ENCODE peak calls at places on chromosomes 5 and 9, in four cellular contexts. V, F, X and K are unnamed samples.

GRCh38 chr9:121997791-121998190 is 95.3 kb downstream of the TTLL11 start:
- DNase-seq in V (peak), F (peak), X (no peak), K (no peak)

GRCh38 chr9:98084396-98084795 is 27.9 kb downstream of the NANS start:
- DNase-seq in V (no peak), F (no peak), X (no peak), K (no peak)

GRCh38 chr5:126866837-126867236 is 89.9 kb downstream of the LMNB1 start:
- DNase-seq in V (no peak), F (no peak), X (no peak), K (no peak)

GRCh38 chr5:76813982-76814562 is 4.8 kb upstream of the F2RL1 start:
- DNase-seq in V (peak), F (peak), X (no peak), K (peak)

GRCh38 chr9:26893030-26893676 is 551 bp upstream of the CAAP1 start:
- DNase-seq in V (no peak), F (no peak), X (no peak), K (no peak)

GRCh38 chr5:168853972-168854371 is 274.8 kb upstream of the PANK3 start:
- DNase-seq in V (no peak), F (no peak), X (no peak), K (no peak)

GRCh38 chr9:137694962-137695875 is 76.4 kb downstream of the EHMT1 start:
- DNase-seq in V (no peak), F (no peak), X (peak), K (no peak)

GRCh38 chr9:106925392-106925791 is 62.4 kb downstream of the ZNF462 start:
- DNase-seq in V (no peak), F (no peak), X (no peak), K (no peak)

GRCh38 chr5:8864053-8864452 is 681.8 kb downstream of the SEMA5A start:
- DNase-seq in V (peak), F (peak), X (no peak), K (no peak)

GRCh38 chr9:100229561-100229960 is 123.2 kb downstream of the TEX10 start:
- DNase-seq in V (no peak), F (no peak), X (no peak), K (no peak)

GRCh38 chr9:4299006-4299795 is 667 bp downstream of the GLIS3 start:
- DNase-seq in V (peak), F (peak), X (peak), K (no peak)

GRCh38 chr9:87674565-87675299 is 51.2 kb upstream of the CTSL start:
- DNase-seq in V (peak), F (no peak), X (no peak), K (no peak)

GRCh38 chr5:32504923-32505596 is 60.5 kb upstream of the ZFR start:
- DNase-seq in V (peak), F (peak), X (peak), K (peak)

GRCh38 chr5:31270396-31270795 is 76.9 kb downstream of the CDH6 start:
- DNase-seq in V (peak), F (no peak), X (no peak), K (no peak)

GRCh38 chr9:132183134-132183533 is 21.3 kb downstream of the NTNG2 start:
- DNase-seq in V (no peak), F (no peak), X (no peak), K (no peak)

GRCh38 chr9:101443358-101443757 is 7.8 kb upstream of the ALDOB start:
- DNase-seq in V (no peak), F (no peak), X (peak), K (no peak)

GRCh38 chr5:14185336-14186131 is 42.4 kb downstream of the TRIO start:
- DNase-seq in V (peak), F (peak), X (peak), K (no peak)

GRCh38 chr9:137241490-137242328 is 622 bp downstream of the TUBB4B start:
- DNase-seq in V (peak), F (peak), X (peak), K (no peak)

GRCh38 chr5:159262472-159262858 is 625 bp upstream of the UBLCP1 start:
- DNase-seq in V (peak), F (peak), X (no peak), K (no peak)

GRCh38 chr9:129027685-129028191 is 393 bp downstream of the SH3GLB2 start:
- DNase-seq in V (no peak), F (peak), X (no peak), K (no peak)

GRCh38 chr5:90983148-90983547 is 400.0 kb downstream of the ARRDC3 start:
- DNase-seq in V (peak), F (peak), X (no peak), K (peak)

GRCh38 chr5:23012842-23013241 is 159.7 kb upstream of the CDH12 start:
- DNase-seq in V (no peak), F (no peak), X (no peak), K (no peak)

GRCh38 chr5:30804739-30805313 is 388.7 kb upstream of the CDH6 start:
- DNase-seq in V (peak), F (peak), X (no peak), K (peak)

GRCh38 chr5:31086839-31087415 is 106.6 kb upstream of the CDH6 start:
- DNase-seq in V (no peak), F (no peak), X (no peak), K (no peak)

GRCh38 chr9:87606921-87607521 is 109.4 kb downstream of the DAPK1 start:
- DNase-seq in V (peak), F (peak), X (no peak), K (no peak)

GRCh38 chr5:94057655-94058054 is 316.3 kb upstream of the POU5F2 start:
- DNase-seq in V (no peak), F (no peak), X (no peak), K (no peak)

GRCh38 chr5:83337453-83338035 is 134.0 kb upstream of the VCAN start:
- DNase-seq in V (peak), F (peak), X (no peak), K (no peak)

GRCh38 chr5:42668254-42668653 is 88.4 kb upstream of the CCDC152 start:
- DNase-seq in V (no peak), F (no peak), X (no peak), K (no peak)

GRCh38 chr9:5736563-5737346 is 96.2 kb downstream of the ERMP1 start:
- DNase-seq in V (no peak), F (no peak), X (no peak), K (no peak)

GRCh38 chr5:34517249-34517648 is 138.9 kb upstream of the RAI14 start:
- DNase-seq in V (peak), F (peak), X (no peak), K (no peak)

GRCh38 chr9:12859704-12860251 is 85.0 kb downstream of the LURAP1L start:
- DNase-seq in V (peak), F (peak), X (no peak), K (peak)

GRCh38 chr5:67974054-67974453 is 241.5 kb upstream of the PIK3R1 start:
- DNase-seq in V (no peak), F (no peak), X (no peak), K (no peak)

GRCh38 chr5:52922384-52922783 is 66.8 kb upstream of the ITGA2 start:
- DNase-seq in V (peak), F (peak), X (no peak), K (peak)

GRCh38 chr5:61332891-61333350 is 863 bp downstream of the ZSWIM6 start:
- DNase-seq in V (peak), F (peak), X (peak), K (no peak)

GRCh38 chr9:73685786-73686185 is 534.1 kb downstream of the ANXA1 start:
- DNase-seq in V (no peak), F (no peak), X (no peak), K (no peak)

GRCh38 chr5:157108961-157109360 is at the start of gene HAVCR2:
- DNase-seq in V (no peak), F (no peak), X (no peak), K (no peak)
- H3K4me3 ChIP-seq in V (no peak), F (no peak), X (peak), K (no peak)

GRCh38 chr9:135517407-135517822 is 3.8 kb upstream of the LCN1 start:
- DNase-seq in V (no peak), F (no peak), X (no peak), K (no peak)
- TF ChIP-seq CTCF in V (no peak), F (no peak), X (no peak), K (no peak)

GRCh38 chr5:36607114-36607561 is 732 bp downstream of the SLC1A3 start:
- DNase-seq in V (peak), F (peak), X (peak), K (no peak)
- H3K4me3 ChIP-seq in V (peak), F (peak), X (peak), K (peak)

DNA sequence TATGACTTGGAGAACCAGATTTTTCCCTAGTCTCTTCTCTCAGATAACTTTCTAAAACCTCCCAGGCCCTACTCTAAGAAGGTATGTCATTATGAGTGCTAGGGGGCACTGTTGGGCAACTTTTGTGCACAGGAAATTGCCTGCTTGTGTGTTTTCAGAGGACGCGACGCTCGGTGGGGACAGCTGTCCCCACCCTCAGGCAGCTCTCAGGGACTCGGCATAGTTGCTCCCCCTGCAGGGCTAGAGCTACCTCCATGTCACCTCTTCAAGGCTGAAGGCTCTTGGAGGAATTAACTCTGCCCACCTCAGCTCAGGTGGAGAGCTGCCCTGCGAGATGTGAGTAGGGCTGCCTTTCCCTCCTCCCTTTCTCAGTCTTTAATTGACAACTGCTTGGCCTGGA is 10.2 kb upstream of the TIFAB start:
- DNase-seq in V (peak), F (peak), X (no peak), K (no peak)
- TF ChIP-seq CTCF in V (peak), F (peak), X (peak), K (peak)

GRCh38 chr5:96431376-96432244 is 1.4 kb downstream of the PCSK1 start:
- DNase-seq in V (peak), F (peak), X (no peak), K (peak)
- H3K4me3 ChIP-seq in V (no peak), F (no peak), X (peak), K (peak)

GRCh38 chr5:149959406-149960236 is 937 bp upstream of the SLC26A2 start:
- DNase-seq in V (peak), F (peak), X (no peak), K (no peak)
- TF ChIP-seq CTCF in V (peak), F (peak), X (peak), K (peak)

GRCh38 chr5:150777685-150778084 is 872 bp upstream of the SMIM3 start:
- DNase-seq in V (no peak), F (no peak), X (no peak), K (no peak)
- H3K4me3 ChIP-seq in V (no peak), F (peak), X (peak), K (peak)

GRCh38 chr9:21995652-21996275 is 1.2 kb downstream of the CDKN2B-AS1 start:
- DNase-seq in V (peak), F (peak), X (peak), K (no peak)

GRCh38 chr9:21993007-21993406 is 1.2 kb downstream of the CDKN2A start:
- DNase-seq in V (no peak), F (no peak), X (no peak), K (no peak)

GRCh38 chr9:21994526-21994995 is at the start of gene CDKN2B-AS1:
- DNase-seq in V (peak), F (peak), X (peak), K (no peak)

GRCh38 chr9:21994996-21995651 is 533 bp downstream of the CDKN2B-AS1 start:
- DNase-seq in V (peak), F (peak), X (peak), K (no peak)

DNA sequence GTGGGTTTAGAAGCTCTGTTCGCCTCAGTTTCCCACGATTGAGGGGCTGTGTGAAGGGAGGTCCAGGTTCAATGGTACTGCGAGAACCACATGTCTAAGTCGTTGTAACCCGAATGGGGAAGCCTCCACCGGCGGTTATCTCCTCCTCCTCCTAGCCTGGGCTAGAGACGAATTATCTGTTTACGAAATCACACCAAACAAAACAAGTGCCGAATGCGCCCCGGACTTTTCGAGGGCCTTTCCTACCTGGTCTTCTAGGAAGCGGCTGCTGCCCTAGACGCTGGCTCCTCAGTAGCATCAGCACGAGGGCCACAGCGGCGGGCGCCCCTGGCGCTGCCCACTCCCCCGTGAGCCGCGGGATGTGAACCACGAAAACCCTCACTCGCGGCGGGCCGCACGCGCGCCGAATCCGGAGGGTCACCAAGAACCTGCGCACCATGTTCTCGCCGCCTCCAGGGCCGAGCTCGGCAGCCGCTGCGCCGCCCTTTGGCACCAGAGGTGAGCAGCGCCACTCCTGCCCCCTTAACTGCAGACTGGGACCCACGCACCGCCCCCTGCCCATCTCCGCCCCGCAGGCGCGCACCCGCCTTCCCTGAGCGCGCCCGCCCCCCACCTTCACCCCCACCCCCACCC is at the start of gene CDKN2A:
- DNase-seq in V (peak), F (peak), X (peak), K (no peak)
- TF ChIP-seq CTCF in V (no peak), F (no peak), X (no peak), K (no peak)